ENCODE peak calls at places on chromosome 6, in four cellular contexts. V is transverse colon, P is SK-N-SH, Q is endothelial cell of umbilical vein. X is an unnamed sample. For H3K4me1, the result is how much of the 10 kb centered on the place peaks cover.

GRCh38 chr6:161211380-161212035 is 62.4 kb downstream of the AGPAT4 start:
- DNase-seq in V (no peak), P (no peak), Q (no peak), X (no peak)

GRCh38 chr6:15184441-15184861 is 61.4 kb upstream of the JARID2 start:
- DNase-seq in V (no peak), P (no peak), Q (no peak), X (no peak)

GRCh38 chr6:169858293-169858934 is 107.0 kb downstream of the ERMARD start:
- DNase-seq in V (no peak), P (no peak), Q (no peak), X (peak)

GRCh38 chr6:151018035-151018434 is 152.5 kb downstream of the MTHFD1L start:
- DNase-seq in V (no peak), P (no peak), Q (no peak), X (no peak)

GRCh38 chr6:41651962-41652657 is 13.8 kb downstream of the MDFI start:
- DNase-seq in V (no peak), P (no peak), Q (no peak), X (peak)

GRCh38 chr6:15663057-15663638 is 320 bp upstream of the DTNBP1 start:
- DNase-seq in V (no peak), P (peak), Q (peak), X (no peak)

GRCh38 chr6:137839076-137839475 is 28.0 kb upstream of the TNFAIP3 start:
- DNase-seq in V (no peak), P (no peak), Q (no peak), X (no peak)

GRCh38 chr6:47413752-47414516 is 63.7 kb upstream of the CD2AP start:
- DNase-seq in V (no peak), P (peak), Q (peak), X (no peak)

GRCh38 chr6:150333592-150333954 is 35.2 kb upstream of the IYD start:
- DNase-seq in V (no peak), P (no peak), Q (no peak), X (no peak)

GRCh38 chr6:162940426-162940825 is 212.7 kb downstream of the PACRG start:
- DNase-seq in V (no peak), P (no peak), Q (no peak), X (no peak)

GRCh38 chr6:2684766-2685754 is 65.7 kb downstream of the MYLK4 start:
- DNase-seq in V (no peak), P (no peak), Q (no peak), X (no peak)

GRCh38 chr6:107075951-107076381 is 39.3 kb downstream of the BEND3 start:
- DNase-seq in V (no peak), P (no peak), Q (no peak), X (no peak)

GRCh38 chr6:27866370-27867050 is 45.7 kb downstream of the OR2B2 start:
- DNase-seq in V (peak), P (peak), Q (peak), X (no peak)

GRCh38 chr6:11413728-11414127 is 123.8 kb upstream of the TMEM170B start:
- DNase-seq in V (no peak), P (no peak), Q (no peak), X (no peak)

GRCh38 chr6:49565855-49566254 is 15.4 kb downstream of the C6orf141 start:
- DNase-seq in V (no peak), P (no peak), Q (peak), X (no peak)

GRCh38 chr6:12265795-12266194 is 24.4 kb upstream of the EDN1 start:
- DNase-seq in V (no peak), P (no peak), Q (no peak), X (no peak)

GRCh38 chr6:167826230-167827061 is at the start of gene AFDN:
- DNase-seq in V (peak), P (peak), Q (no peak), X (peak)

GRCh38 chr6:41836660-41837052 is 49.2 kb downstream of the TOMM6 start:
- DNase-seq in V (no peak), P (no peak), Q (no peak), X (no peak)

GRCh38 chr6:53926505-53926904 is 131.7 kb downstream of the LRRC1 start:
- DNase-seq in V (no peak), P (no peak), Q (peak), X (no peak)

GRCh38 chr6:57013501-57013900 is 33.0 kb upstream of the KIAA1586 start:
- DNase-seq in V (no peak), P (no peak), Q (no peak), X (no peak)

GRCh38 chr6:137191670-137192069 is 18.2 kb upstream of the IL22RA2 start:
- DNase-seq in V (no peak), P (no peak), Q (peak), X (no peak)

GRCh38 chr6:38266921-38267354 is 372.8 kb downstream of the BTBD9 start:
- DNase-seq in V (no peak), P (peak), Q (no peak), X (no peak)

GRCh38 chr6:47483853-47484546 is 6.4 kb downstream of the CD2AP start:
- DNase-seq in V (no peak), P (no peak), Q (peak), X (no peak)

DNA sequence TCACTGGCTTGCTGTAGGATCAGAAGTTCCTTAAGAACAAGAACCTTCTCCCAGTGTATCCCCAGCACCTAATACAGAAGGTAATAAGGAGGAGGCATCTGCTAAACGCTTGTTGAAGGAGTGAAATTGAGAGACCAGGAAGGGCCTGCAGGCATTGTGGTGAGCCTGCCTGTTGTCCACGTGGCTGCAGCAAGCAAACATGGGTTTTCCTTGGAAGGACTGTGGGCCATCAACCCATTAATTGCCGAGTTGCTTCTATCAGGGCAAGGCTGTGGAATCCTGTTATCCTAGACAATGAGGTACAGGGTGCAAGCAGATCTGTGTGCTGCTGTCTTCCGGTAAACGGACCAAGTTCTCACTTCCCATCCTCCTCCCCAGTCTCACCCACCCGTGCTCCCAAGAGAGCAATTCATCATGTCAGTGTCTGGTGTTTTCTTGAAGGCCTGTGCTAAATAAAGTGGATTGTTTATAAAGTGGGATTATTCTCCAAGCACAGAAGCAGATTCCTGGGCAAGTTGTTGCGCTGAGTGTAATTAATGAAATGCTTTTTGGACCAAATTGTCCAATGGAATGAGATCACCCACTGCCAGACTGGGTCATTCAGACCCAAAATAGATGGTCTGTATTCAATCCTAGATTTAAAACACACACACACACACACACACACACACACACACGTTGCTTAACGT is 164.6 kb upstream of the CDYL start:
- DNase-seq in V (no peak), P (no peak), Q (no peak), X (no peak)
- TF ChIP-seq POLR2AphosphoS5 in V (peak), P (no peak), Q (no peak), X (no peak)

GRCh38 chr6:45982280-45983036 is 33.2 kb downstream of the CLIC5 start:
- DNase-seq in V (no peak), P (no peak), Q (no peak), X (no peak)

GRCh38 chr6:45983041-45983440 is 32.6 kb downstream of the CLIC5 start:
- DNase-seq in V (peak), P (no peak), Q (no peak), X (no peak)

GRCh38 chr6:45979311-45979710 is 36.3 kb downstream of the CLIC5 start:
- DNase-seq in V (no peak), P (no peak), Q (no peak), X (no peak)

GRCh38 chr6:45984347-45984746 is 31.3 kb downstream of the CLIC5 start:
- DNase-seq in V (no peak), P (no peak), Q (no peak), X (no peak)

GRCh38 chr6:45981046-45981445 is 34.6 kb downstream of the CLIC5 start:
- DNase-seq in V (no peak), P (no peak), Q (no peak), X (no peak)
- H3K4me1 ChIP-seq in V (under half), P (under half), Q (under half), X (under half)

GRCh38 chr6:95227301-95227700 is 350.0 kb upstream of the MANEA start:
- DNase-seq in V (no peak), P (peak), Q (no peak), X (no peak)
- H3K4me3 ChIP-seq in V (no peak), P (no peak), Q (no peak), X (no peak)

GRCh38 chr6:19898141-19898740 is 61.1 kb downstream of the ID4 start:
- DNase-seq in V (no peak), P (no peak), Q (no peak), X (no peak)

GRCh38 chr6:19891446-19891845 is 54.3 kb downstream of the ID4 start:
- DNase-seq in V (no peak), P (no peak), Q (no peak), X (no peak)

GRCh38 chr6:19896580-19897010 is 59.4 kb downstream of the ID4 start:
- DNase-seq in V (no peak), P (no peak), Q (no peak), X (no peak)

GRCh38 chr6:19895866-19896579 is 58.9 kb downstream of the ID4 start:
- DNase-seq in V (no peak), P (no peak), Q (no peak), X (no peak)

GRCh38 chr6:19892250-19892649 is 55.1 kb downstream of the ID4 start:
- DNase-seq in V (peak), P (no peak), Q (no peak), X (no peak)
- TF ChIP-seq POLR2AphosphoS5 in V (no peak), P (no peak), Q (no peak), X (no peak)

DNA sequence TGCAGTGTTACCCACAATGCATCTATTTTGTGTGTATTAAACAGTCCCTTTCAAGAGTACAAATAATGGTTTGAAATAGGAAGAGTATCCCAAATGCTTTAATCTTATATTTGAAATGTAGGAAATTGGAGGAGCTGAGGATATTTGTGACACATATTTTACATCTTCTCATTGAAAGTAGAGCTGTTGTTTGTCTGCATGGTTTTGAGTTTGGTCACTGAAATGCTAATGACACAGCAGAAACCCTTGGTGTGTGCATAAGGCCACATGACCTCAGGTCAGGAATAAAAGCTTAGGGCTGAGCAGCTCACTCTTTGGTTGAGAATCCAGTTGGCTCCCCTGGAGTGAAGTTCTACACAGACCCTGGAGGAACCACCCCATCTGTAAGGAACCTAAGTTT is 49.8 kb downstream of the TPD52L1 start:
- DNase-seq in V (no peak), P (no peak), Q (no peak), X (no peak)
- H3K4me1 ChIP-seq in V (under half), P (under half), Q (under half), X (under half)

GRCh38 chr6:32146287-32146686 is 5.5 kb downstream of the PRRT1 start:
- DNase-seq in V (no peak), P (no peak), Q (no peak), X (no peak)

GRCh38 chr6:32146687-32147086 is 5.1 kb downstream of the PRRT1 start:
- DNase-seq in V (no peak), P (no peak), Q (no peak), X (no peak)

GRCh38 chr6:32148722-32149576 is 2.8 kb downstream of the PRRT1 start:
- DNase-seq in V (peak), P (peak), Q (peak), X (peak)

GRCh38 chr6:32148289-32148688 is 3.5 kb downstream of the PRRT1 start:
- DNase-seq in V (no peak), P (no peak), Q (no peak), X (peak)

DNA sequence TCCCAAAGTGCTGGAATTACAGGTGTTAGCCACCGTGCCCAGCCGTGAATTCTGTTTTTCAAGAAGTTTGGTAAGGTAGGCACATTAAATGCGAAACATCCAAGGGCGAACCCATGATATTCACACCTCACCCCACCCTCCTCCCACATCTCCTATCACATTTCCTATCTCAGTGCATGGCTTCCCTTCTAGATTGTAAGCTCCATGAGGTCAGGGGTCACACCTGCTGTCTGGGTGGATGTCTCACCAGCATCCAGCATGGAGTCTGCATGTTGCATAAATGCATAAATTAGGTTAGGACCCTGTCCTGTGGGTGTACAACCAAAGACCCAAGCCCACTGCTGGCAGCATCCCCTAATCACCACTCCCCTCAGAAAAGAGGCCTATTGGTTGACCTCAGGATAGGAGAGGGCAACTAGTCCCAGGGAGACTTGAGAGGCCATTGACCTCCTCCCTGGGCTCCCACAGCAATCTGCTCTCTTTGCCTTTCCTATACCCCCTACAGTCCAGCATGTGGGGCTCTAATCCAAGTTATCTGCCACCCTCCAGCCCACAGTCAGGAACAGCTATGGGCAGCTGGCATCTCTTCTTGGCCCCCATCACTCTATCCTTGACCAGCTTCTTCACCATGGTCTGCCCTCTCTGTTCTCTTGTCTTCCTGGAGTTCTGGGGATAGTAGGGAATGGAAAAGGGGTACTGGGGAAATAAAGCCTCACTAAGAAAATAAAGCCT is 4.2 kb downstream of the PRRT1 start:
- DNase-seq in V (no peak), P (no peak), Q (no peak), X (peak)
- H3K4me3 ChIP-seq in V (no peak), P (no peak), Q (no peak), X (no peak)

GRCh38 chr6:40440083-40440482 is 147.1 kb downstream of the LRFN2 start:
- DNase-seq in V (no peak), P (no peak), Q (no peak), X (no peak)
- TF ChIP-seq POLR2AphosphoS5 in V (no peak), P (no peak), Q (no peak), X (no peak)

X was measured in spleen.